ENCODE peak calls at places on chromosomes 11 and 22, in nine cellular contexts. G is AG08395; W is stimulated activated CD4-positive, alpha-beta T cell treated with anti-CD3 and anti-CD28 coated beads, TNF-alpha, amount 100 ng/mL, for 4 hours; A is GM23338; Q is effector CD4-positive, alpha-beta T cell; K is head of caudate nucleus; N is LoVo; J is foreskin fibroblast; U is NCI-H524. S is an unnamed sample.

GRCh38 chr11:111538407-111539114 is 2.0 kb upstream of the LAYN start:
- DNase-seq in K (no peak), W (no peak), N (no peak), J (no peak), A (no peak), G (no peak), Q (no peak), U (no peak), S (no peak)

GRCh38 chr11:2743427-2744110 is 43.8 kb upstream of the KCNQ1OT1 start:
- DNase-seq in U (peak), Q (no peak), W (no peak), K (no peak), A (no peak), N (no peak), J (no peak), G (no peak), S (no peak)

GRCh38 chr11:62574363-62575057 is 819 bp upstream of the EEF1G start:
- DNase-seq in J (no peak), G (peak), W (no peak), Q (no peak), A (peak), K (peak), N (no peak), U (peak), S (no peak)

GRCh38 chr22:47053865-47054185 is 291.4 kb downstream of the TBC1D22A start:
- DNase-seq in K (no peak), A (no peak), W (no peak), Q (no peak), U (no peak), N (no peak), G (peak), J (peak), S (no peak)

GRCh38 chr22:29030016-29030617 is 31.5 kb downstream of the C22orf31 start:
- DNase-seq in K (peak), W (no peak), G (peak), Q (no peak), A (peak), J (no peak), N (peak), U (no peak), S (no peak)

GRCh38 chr11:76626266-76626665 is 44.3 kb downstream of the LRRC32 start:
- DNase-seq in W (no peak), A (no peak), U (no peak), Q (no peak), J (no peak), G (no peak), N (no peak), K (no peak), S (no peak)

GRCh38 chr11:68337399-68337835 is 25.0 kb downstream of the LRP5 start:
- DNase-seq in G (no peak), A (no peak), K (no peak), J (no peak), Q (no peak), U (no peak), W (no peak), N (no peak), S (no peak)

GRCh38 chr11:115645631-115646271 is 141.5 kb upstream of the CADM1 start:
- DNase-seq in K (peak), N (no peak), G (no peak), U (peak), Q (no peak), A (peak), W (no peak), J (no peak), S (no peak)

GRCh38 chr22:39136317-39136716 is 16.2 kb downstream of the CBX7 start:
- DNase-seq in U (no peak), A (no peak), J (no peak), G (no peak), K (no peak), W (no peak), Q (no peak), N (no peak), S (no peak)

GRCh38 chr22:28923826-28924732 is 40.7 kb downstream of the ZNRF3 start:
- DNase-seq in W (no peak), N (peak), G (no peak), Q (no peak), U (no peak), K (peak), A (peak), J (no peak), S (no peak)

GRCh38 chr22:25478573-25478972 is 85.9 kb upstream of the GRK3 start:
- DNase-seq in Q (no peak), J (no peak), A (no peak), W (no peak), N (no peak), G (no peak), U (no peak), K (no peak), S (no peak)

GRCh38 chr11:85961930-85962363 is 106.8 kb downstream of the CCDC83 start:
- DNase-seq in A (no peak), W (no peak), N (no peak), K (no peak), G (no peak), J (peak), Q (no peak), U (no peak), S (no peak)

GRCh38 chr11:122882809-122883681 is 486 bp downstream of the JHY start:
- DNase-seq in G (peak), J (peak), A (peak), U (peak), N (peak), Q (peak), K (peak), W (peak), S (peak)

GRCh38 chr11:44880511-44880910 is 70.2 kb downstream of the TP53I11 start:
- DNase-seq in Q (no peak), A (no peak), U (peak), K (no peak), G (no peak), W (no peak), J (no peak), N (no peak), S (no peak)

GRCh38 chr22:49046546-49047305 is 780.9 kb downstream of the BRD1 start:
- DNase-seq in Q (no peak), A (no peak), W (no peak), J (no peak), G (peak), U (peak), N (no peak), K (peak), S (no peak)

GRCh38 chr22:29797351-29797750 is 30.2 kb downstream of the UQCR10 start:
- DNase-seq in Q (no peak), G (no peak), J (no peak), K (no peak), U (no peak), N (no peak), A (no peak), W (no peak), S (no peak)

S was measured in activated T-helper 9 cell treated with anti-CD3 and anti-CD28 coated beads, Interleukin-2, amount 50 U/mL, for 16 hours.